ENCODE peak calls at places on chromosomes 6 and 20, in seven cellular contexts. C, V, E, X, R, Y and H are unnamed samples.

GRCh38 chr6:63936399-63936798 is 300.8 kb downstream of the PHF3 start:
- DNase-seq in C (no peak), V (no peak), E (no peak), X (no peak), R (no peak), Y (no peak), H (no peak)

GRCh38 chr20:35146299-35146921 is 726 bp downstream of the EDEM2 start:
- DNase-seq in C (no peak), V (peak), E (no peak), X (peak), R (no peak), Y (peak), H (peak)

GRCh38 chr6:167426074-167426473 is 101.2 kb downstream of the TTLL2 start:
- DNase-seq in C (no peak), V (no peak), E (no peak), X (peak), R (no peak), Y (no peak), H (no peak)

GRCh38 chr20:64261138-64261537 is 5.6 kb downstream of the PCMTD2 start:
- DNase-seq in C (peak), V (no peak), E (no peak), X (peak), R (no peak), Y (peak), H (peak)

GRCh38 chr6:160678744-160679401 is 14.8 kb upstream of the LPA start:
- DNase-seq in C (no peak), V (peak), E (no peak), X (no peak), R (no peak), Y (no peak), H (peak)

GRCh38 chr6:17580518-17581048 is 19.5 kb upstream of the FAM8A1 start:
- DNase-seq in C (no peak), V (peak), E (no peak), X (no peak), R (no peak), Y (peak), H (no peak)

GRCh38 chr6:87918461-87918941 is 129.1 kb upstream of the SPACA1 start:
- DNase-seq in C (no peak), V (no peak), E (no peak), X (no peak), R (no peak), Y (no peak), H (peak)

GRCh38 chr20:37598101-37598530 is 70.4 kb upstream of the BLCAP start:
- DNase-seq in C (no peak), V (peak), E (peak), X (no peak), R (peak), Y (no peak), H (peak)

GRCh38 chr6:21987501-21987957 is 309.3 kb downstream of the PRL start:
- DNase-seq in C (peak), V (no peak), E (no peak), X (peak), R (no peak), Y (peak), H (peak)

GRCh38 chr6:170097505-170098427 is 193.1 kb downstream of the DLL1 start:
- DNase-seq in C (no peak), V (no peak), E (no peak), X (no peak), R (no peak), Y (no peak), H (no peak)

GRCh38 chr6:22251331-22251730 is 45.5 kb downstream of the PRL start:
- DNase-seq in C (peak), V (no peak), E (no peak), X (peak), R (no peak), Y (peak), H (no peak)

GRCh38 chr6:56851541-56852248 is 103.2 kb upstream of the BEND6 start:
- DNase-seq in C (peak), V (peak), E (peak), X (peak), R (no peak), Y (peak), H (peak)

DNA sequence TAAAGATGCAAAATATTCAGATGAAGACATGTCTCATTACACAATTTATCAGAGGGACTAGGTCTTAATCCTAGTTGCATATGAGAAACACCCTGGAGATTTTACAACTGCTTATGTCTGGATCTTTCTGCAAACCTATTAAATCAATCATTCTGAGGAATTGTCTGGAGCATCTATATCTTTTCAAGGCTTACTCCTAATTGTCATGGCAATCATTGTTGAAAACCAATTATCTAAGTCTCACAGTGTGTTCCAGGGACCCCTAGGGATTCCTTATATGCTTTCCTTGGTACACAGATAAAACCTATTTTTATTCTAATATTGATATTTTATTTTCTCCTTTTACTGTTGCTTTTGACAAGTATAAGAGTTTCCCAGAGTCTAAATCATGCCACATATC is 696.9 kb upstream of the EYS start:
- DNase-seq in C (no peak), V (no peak), E (no peak), X (no peak), R (no peak), Y (no peak), H (no peak)
- H3K4ac ChIP-seq in C (no peak), V (no peak), E (no peak), X (no peak), R (no peak), Y (no peak), H (no peak)

GRCh38 chr20:3577366-3577765 is 85.8 kb downstream of the GFRA4 start:
- DNase-seq in C (no peak), V (no peak), E (no peak), X (no peak), R (no peak), Y (no peak), H (no peak)

GRCh38 chr20:3576363-3576762 is 86.8 kb downstream of the GFRA4 start:
- DNase-seq in C (no peak), V (no peak), E (no peak), X (no peak), R (no peak), Y (no peak), H (no peak)

GRCh38 chr20:3572151-3572550 is 91.0 kb downstream of the GFRA4 start:
- DNase-seq in C (peak), V (no peak), E (no peak), X (no peak), R (no peak), Y (no peak), H (no peak)
- H3K23ac ChIP-seq in C (no peak), V (no peak), E (no peak), X (no peak), R (no peak), Y (no peak), H (no peak)

GRCh38 chr6:3228791-3229565 is 1.5 kb upstream of the TUBB2B start:
- DNase-seq in C (no peak), V (peak), E (peak), X (peak), R (no peak), Y (peak), H (peak)
- H3K4ac ChIP-seq in C (no peak), V (no peak), E (peak), X (no peak), R (no peak), Y (no peak), H (peak)

DNA sequence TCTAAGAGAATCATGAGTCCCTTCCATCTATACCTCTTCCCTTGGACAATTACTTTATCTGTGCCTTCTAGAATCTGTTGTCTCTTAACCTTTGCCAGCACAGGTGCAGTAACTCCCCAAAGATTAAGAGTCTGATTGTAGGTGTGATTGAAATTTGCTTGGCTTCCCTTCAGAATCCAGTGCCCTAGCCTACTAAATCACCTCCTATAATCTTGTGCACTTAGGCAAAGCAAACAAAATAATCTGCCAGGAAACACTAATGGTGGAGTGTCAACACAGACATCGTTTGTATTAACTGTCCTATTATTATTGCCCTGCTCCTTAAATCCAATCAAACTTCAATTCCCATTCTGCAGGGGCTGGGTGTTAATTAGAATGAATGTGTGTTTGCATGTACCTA is 28.0 kb downstream of the ID4 start:
- DNase-seq in C (no peak), V (no peak), E (no peak), X (no peak), R (no peak), Y (no peak), H (no peak)
- H3K23ac ChIP-seq in C (no peak), V (no peak), E (no peak), X (no peak), R (no peak), Y (no peak), H (no peak)

DNA sequence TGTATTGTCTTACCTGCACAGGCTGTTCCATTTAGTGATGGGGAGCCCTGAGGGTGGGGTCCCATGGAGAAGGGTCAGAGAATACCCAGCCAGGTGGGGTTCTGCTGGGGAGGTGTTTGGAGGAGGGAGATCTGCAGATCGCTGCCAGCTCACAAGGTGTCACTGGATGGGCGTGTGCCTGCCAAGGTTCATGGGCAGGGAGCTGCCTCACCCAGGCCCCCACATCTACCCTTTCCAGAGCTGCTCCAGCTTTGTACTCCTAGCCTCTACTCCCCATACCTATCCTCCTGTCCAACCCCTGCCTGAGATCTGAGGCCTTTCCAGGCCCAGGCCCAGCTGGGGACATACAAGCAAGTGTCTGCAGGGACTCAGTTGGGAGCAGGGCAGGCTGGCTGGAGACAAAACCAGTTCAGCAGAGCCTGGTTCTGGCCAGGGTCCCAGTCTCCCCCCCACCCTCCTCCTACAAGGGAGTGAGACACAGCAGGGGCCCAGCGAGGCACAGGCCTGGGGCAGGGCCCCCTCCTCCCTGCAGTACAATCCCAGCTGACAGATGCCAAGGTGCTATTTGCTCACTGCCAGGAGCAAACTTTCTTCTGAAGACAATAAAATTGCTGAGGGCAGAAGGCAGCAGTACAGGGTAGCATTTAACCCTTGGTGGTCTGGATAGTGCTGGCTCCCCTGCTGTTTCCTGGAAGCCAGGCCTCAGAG is 19.7 kb downstream of the SPDEF start:
- DNase-seq in C (no peak), V (no peak), E (no peak), X (no peak), R (no peak), Y (no peak), H (no peak)
- H3K4ac ChIP-seq in C (no peak), V (no peak), E (no peak), X (no peak), R (no peak), Y (no peak), H (no peak)

GRCh38 chr6:20850687-20851416 is 316.6 kb downstream of the CDKAL1 start:
- DNase-seq in C (no peak), V (no peak), E (no peak), X (no peak), R (no peak), Y (no peak), H (no peak)
- H3K23ac ChIP-seq in C (no peak), V (no peak), E (no peak), X (no peak), R (no peak), Y (no peak), H (no peak)

GRCh38 chr6:137162692-137163303 is 10.6 kb downstream of the IL22RA2 start:
- DNase-seq in C (no peak), V (no peak), E (no peak), X (no peak), R (no peak), Y (peak), H (no peak)

GRCh38 chr6:137163732-137164318 is 9.6 kb downstream of the IL22RA2 start:
- DNase-seq in C (no peak), V (no peak), E (no peak), X (no peak), R (no peak), Y (no peak), H (peak)

GRCh38 chr6:137167702-137168377 is 5.6 kb downstream of the IL22RA2 start:
- DNase-seq in C (no peak), V (no peak), E (no peak), X (no peak), R (no peak), Y (no peak), H (no peak)

GRCh38 chr6:137165375-137166246 is 7.8 kb downstream of the IL22RA2 start:
- DNase-seq in C (no peak), V (no peak), E (no peak), X (no peak), R (no peak), Y (peak), H (no peak)

GRCh38 chr6:137166247-137167098 is 7.0 kb downstream of the IL22RA2 start:
- DNase-seq in C (no peak), V (no peak), E (no peak), X (no peak), R (no peak), Y (no peak), H (no peak)
- H3K4ac ChIP-seq in C (no peak), V (no peak), E (no peak), X (no peak), R (no peak), Y (no peak), H (no peak)

GRCh38 chr6:133262804-133263203 is 21.6 kb downstream of the EYA4 start:
- DNase-seq in C (no peak), V (no peak), E (no peak), X (no peak), R (no peak), Y (no peak), H (no peak)

GRCh38 chr6:133265066-133265465 is 23.9 kb downstream of the EYA4 start:
- DNase-seq in C (no peak), V (no peak), E (no peak), X (no peak), R (no peak), Y (no peak), H (no peak)

GRCh38 chr6:133268621-133269020 is 27.5 kb downstream of the EYA4 start:
- DNase-seq in C (no peak), V (no peak), E (no peak), X (no peak), R (no peak), Y (no peak), H (no peak)
- H3K23ac ChIP-seq in C (no peak), V (no peak), E (no peak), X (no peak), R (no peak), Y (no peak), H (no peak)

GRCh38 chr6:127924031-127924430 is 23.2 kb upstream of the THEMIS start:
- DNase-seq in C (no peak), V (no peak), E (no peak), X (no peak), R (no peak), Y (no peak), H (no peak)
- H3K4ac ChIP-seq in C (no peak), V (no peak), E (no peak), X (no peak), R (no peak), Y (no peak), H (no peak)